ENCODE peak calls at places on chromosomes 4 and X, in seven cellular contexts. One of them, this sample, is unnamed.

GRCh38 chr4:120071192-120071795 is 4.6 kb upstream of the MAD2L1 start:
- DNase-seq in choroid plexus epithelial cell: peak
- DNase-seq in prostate gland: no peak
- DNase-seq in OCI-LY7: peak
- DNase-seq in AG04449: no peak
- DNase-seq in Peyer's patch: peak
- DNase-seq in SK-N-SH: peak
- DNase-seq in this sample: no peak

GRCh38 chr4:65670331-65671031 is at the start of gene EPHA5:
- DNase-seq in AG04449: peak
- DNase-seq in OCI-LY7: no peak
- DNase-seq in Peyer's patch: no peak
- DNase-seq in choroid plexus epithelial cell: peak
- DNase-seq in SK-N-SH: peak
- DNase-seq in prostate gland: peak
- DNase-seq in this sample: peak

GRCh38 chr4:83993774-83994173 is 457.9 kb downstream of the GPAT3 start:
- DNase-seq in choroid plexus epithelial cell: no peak
- DNase-seq in SK-N-SH: no peak
- DNase-seq in Peyer's patch: no peak
- DNase-seq in prostate gland: no peak
- DNase-seq in AG04449: no peak
- DNase-seq in OCI-LY7: peak
- DNase-seq in this sample: no peak

GRCh38 chr4:145774473-145774872 is 94.5 kb downstream of the C4orf51 start:
- DNase-seq in SK-N-SH: no peak
- DNase-seq in Peyer's patch: no peak
- DNase-seq in AG04449: no peak
- DNase-seq in prostate gland: no peak
- DNase-seq in OCI-LY7: no peak
- DNase-seq in choroid plexus epithelial cell: no peak
- DNase-seq in this sample: no peak

GRCh38 chr4:39469429-39470077 is 10.7 kb downstream of the LIAS start:
- DNase-seq in prostate gland: peak
- DNase-seq in SK-N-SH: peak
- DNase-seq in choroid plexus epithelial cell: peak
- DNase-seq in OCI-LY7: peak
- DNase-seq in AG04449: peak
- DNase-seq in Peyer's patch: no peak
- DNase-seq in this sample: peak

GRCh38 chrX:153793291-153793690 is 884 bp downstream of the IDH3G start:
- DNase-seq in prostate gland: no peak
- DNase-seq in choroid plexus epithelial cell: no peak
- DNase-seq in SK-N-SH: no peak
- DNase-seq in AG04449: no peak
- DNase-seq in OCI-LY7: no peak
- DNase-seq in Peyer's patch: no peak
- DNase-seq in this sample: no peak

GRCh38 chr4:111979921-111980320 is 165.3 kb upstream of the FAM241A start:
- DNase-seq in SK-N-SH: no peak
- DNase-seq in Peyer's patch: no peak
- DNase-seq in choroid plexus epithelial cell: no peak
- DNase-seq in prostate gland: no peak
- DNase-seq in OCI-LY7: no peak
- DNase-seq in AG04449: no peak
- DNase-seq in this sample: no peak

GRCh38 chr4:77185681-77186080 is 28.7 kb downstream of the CCNG2 start:
- DNase-seq in AG04449: no peak
- DNase-seq in Peyer's patch: no peak
- DNase-seq in OCI-LY7: no peak
- DNase-seq in SK-N-SH: no peak
- DNase-seq in prostate gland: no peak
- DNase-seq in choroid plexus epithelial cell: no peak
- DNase-seq in this sample: no peak

GRCh38 chr4:138035781-138036258 is 206.3 kb downstream of the SLC7A11 start:
- DNase-seq in choroid plexus epithelial cell: peak
- DNase-seq in OCI-LY7: peak
- DNase-seq in prostate gland: no peak
- DNase-seq in Peyer's patch: no peak
- DNase-seq in SK-N-SH: peak
- DNase-seq in AG04449: no peak
- DNase-seq in this sample: no peak

GRCh38 chrX:136954930-136955329 is 74.4 kb upstream of the RBMX start:
- DNase-seq in Peyer's patch: no peak
- DNase-seq in prostate gland: no peak
- DNase-seq in choroid plexus epithelial cell: peak
- DNase-seq in AG04449: no peak
- DNase-seq in SK-N-SH: peak
- DNase-seq in OCI-LY7: peak
- DNase-seq in this sample: peak

GRCh38 chr4:38663021-38663800 is 788 bp upstream of the KLF3 start:
- DNase-seq in Peyer's patch: no peak
- DNase-seq in choroid plexus epithelial cell: no peak
- DNase-seq in SK-N-SH: no peak
- DNase-seq in OCI-LY7: peak
- DNase-seq in prostate gland: no peak
- DNase-seq in AG04449: no peak
- DNase-seq in this sample: peak

GRCh38 chrX:50704360-50704759 is 109.6 kb downstream of the SHROOM4 start:
- DNase-seq in SK-N-SH: no peak
- DNase-seq in Peyer's patch: no peak
- DNase-seq in prostate gland: no peak
- DNase-seq in OCI-LY7: no peak
- DNase-seq in choroid plexus epithelial cell: no peak
- DNase-seq in AG04449: no peak
- DNase-seq in this sample: no peak

GRCh38 chrX:10485331-10485730 is 135.1 kb downstream of the MID1 start:
- DNase-seq in SK-N-SH: no peak
- DNase-seq in prostate gland: no peak
- DNase-seq in Peyer's patch: no peak
- DNase-seq in choroid plexus epithelial cell: no peak
- DNase-seq in OCI-LY7: no peak
- DNase-seq in AG04449: no peak
- DNase-seq in this sample: no peak

GRCh38 chrX:73855546-73855945 is 292.5 kb downstream of the CHIC1 start:
- DNase-seq in Peyer's patch: peak
- DNase-seq in SK-N-SH: peak
- DNase-seq in AG04449: peak
- DNase-seq in choroid plexus epithelial cell: peak
- DNase-seq in prostate gland: peak
- DNase-seq in OCI-LY7: peak
- DNase-seq in this sample: peak

GRCh38 chr4:47468686-47469365 is 5.3 kb upstream of the COMMD8 start:
- DNase-seq in Peyer's patch: no peak
- DNase-seq in OCI-LY7: no peak
- DNase-seq in SK-N-SH: no peak
- DNase-seq in prostate gland: no peak
- DNase-seq in choroid plexus epithelial cell: peak
- DNase-seq in AG04449: no peak
- DNase-seq in this sample: peak

GRCh38 chr4:126250006-126250405 is 935.3 kb downstream of the FAT4 start:
- DNase-seq in choroid plexus epithelial cell: no peak
- DNase-seq in OCI-LY7: no peak
- DNase-seq in prostate gland: no peak
- DNase-seq in Peyer's patch: no peak
- DNase-seq in SK-N-SH: no peak
- DNase-seq in AG04449: no peak
- DNase-seq in this sample: no peak

GRCh38 chr4:145805490-145805889 is 125.5 kb downstream of the C4orf51 start:
- DNase-seq in OCI-LY7: no peak
- DNase-seq in Peyer's patch: no peak
- DNase-seq in SK-N-SH: no peak
- DNase-seq in choroid plexus epithelial cell: peak
- DNase-seq in prostate gland: no peak
- DNase-seq in AG04449: peak
- DNase-seq in this sample: no peak

GRCh38 chr4:158292156-158292555 is 81.9 kb downstream of the TMEM144 start:
- DNase-seq in SK-N-SH: no peak
- DNase-seq in Peyer's patch: no peak
- DNase-seq in AG04449: no peak
- DNase-seq in prostate gland: no peak
- DNase-seq in choroid plexus epithelial cell: no peak
- DNase-seq in OCI-LY7: no peak
- DNase-seq in this sample: no peak

GRCh38 chr4:120870279-120870673 is 52.2 kb downstream of the PRDM5 start:
- DNase-seq in Peyer's patch: no peak
- DNase-seq in OCI-LY7: peak
- DNase-seq in SK-N-SH: peak
- DNase-seq in prostate gland: no peak
- DNase-seq in choroid plexus epithelial cell: no peak
- DNase-seq in AG04449: no peak
- DNase-seq in this sample: no peak

GRCh38 chr4:48290146-48290772 is 20.6 kb upstream of the TEC start:
- DNase-seq in OCI-LY7: peak
- DNase-seq in Peyer's patch: peak
- DNase-seq in choroid plexus epithelial cell: peak
- DNase-seq in AG04449: no peak
- DNase-seq in SK-N-SH: peak
- DNase-seq in prostate gland: no peak
- DNase-seq in this sample: no peak

GRCh38 chr4:81194286-81194685 is 20.7 kb downstream of the PRKG2 start:
- DNase-seq in choroid plexus epithelial cell: no peak
- DNase-seq in SK-N-SH: no peak
- DNase-seq in Peyer's patch: no peak
- DNase-seq in prostate gland: no peak
- DNase-seq in OCI-LY7: no peak
- DNase-seq in AG04449: no peak
- DNase-seq in this sample: no peak

DNA sequence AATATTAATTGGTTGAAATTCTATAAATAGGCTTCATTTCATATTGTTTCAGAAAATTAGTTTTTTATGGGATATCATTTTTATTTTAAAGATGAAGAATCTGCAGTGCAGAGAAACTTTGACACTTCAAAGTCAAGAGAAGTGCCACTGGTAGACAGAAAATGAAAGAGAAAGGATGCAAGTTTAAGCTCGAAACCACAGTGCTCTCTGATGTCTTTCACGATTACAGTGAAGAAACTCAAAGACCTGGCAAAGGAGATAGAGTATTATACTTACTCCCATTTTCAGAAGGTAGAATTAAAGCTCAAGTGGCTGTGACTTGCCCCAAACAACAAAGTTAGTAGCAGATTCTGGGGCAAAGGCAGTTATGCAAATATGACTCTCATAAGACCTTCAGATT is 745.4 kb downstream of the TECRL start:
- DNase-seq in OCI-LY7: no peak
- DNase-seq in choroid plexus epithelial cell: no peak
- DNase-seq in SK-N-SH: no peak
- DNase-seq in AG04449: no peak
- DNase-seq in Peyer's patch: no peak
- DNase-seq in prostate gland: no peak
- DNase-seq in this sample: no peak
- H3K4me3 ChIP-seq in OCI-LY7: no peak
- H3K4me3 ChIP-seq in choroid plexus epithelial cell: no peak
- H3K4me3 ChIP-seq in SK-N-SH: no peak
- H3K4me3 ChIP-seq in AG04449: no peak
- H3K4me3 ChIP-seq in Peyer's patch: no peak
- H3K4me3 ChIP-seq in prostate gland: no peak
- H3K4me3 ChIP-seq in this sample: no peak

DNA sequence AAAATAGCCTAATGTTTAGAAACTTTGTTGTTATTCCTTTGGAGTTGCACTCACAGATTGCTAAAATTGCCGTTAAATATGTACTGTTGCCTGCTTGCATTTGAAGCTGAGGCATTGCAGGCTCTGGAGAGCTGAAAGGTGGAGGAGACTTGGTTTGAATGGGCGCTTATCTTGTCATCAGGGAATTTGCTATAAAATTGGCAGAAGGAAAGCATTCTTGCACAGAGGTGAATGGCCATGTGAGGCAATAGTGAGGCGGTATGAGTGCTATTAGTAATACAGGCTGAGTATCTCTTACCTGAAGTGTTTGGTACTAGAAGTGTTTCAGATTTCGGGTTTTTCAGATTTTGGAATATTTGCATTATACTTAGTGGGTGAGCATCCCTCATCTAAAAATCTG is 41.3 kb downstream of the TRAPPC11 start:
- DNase-seq in choroid plexus epithelial cell: no peak
- DNase-seq in Peyer's patch: no peak
- DNase-seq in AG04449: no peak
- DNase-seq in SK-N-SH: no peak
- DNase-seq in OCI-LY7: no peak
- DNase-seq in prostate gland: peak
- DNase-seq in this sample: no peak
- TF ChIP-seq CTCF in choroid plexus epithelial cell: no peak
- TF ChIP-seq CTCF in Peyer's patch: no peak
- TF ChIP-seq CTCF in AG04449: no peak
- TF ChIP-seq CTCF in SK-N-SH: no peak
- TF ChIP-seq CTCF in OCI-LY7: no peak
- TF ChIP-seq CTCF in prostate gland: no peak
- TF ChIP-seq CTCF in this sample: no peak

GRCh38 chr4:108811486-108811885 is 48.6 kb upstream of the ETNPPL start:
- DNase-seq in OCI-LY7: no peak
- DNase-seq in SK-N-SH: no peak
- DNase-seq in Peyer's patch: no peak
- DNase-seq in choroid plexus epithelial cell: no peak
- DNase-seq in AG04449: no peak
- DNase-seq in prostate gland: no peak
- DNase-seq in this sample: no peak

GRCh38 chr4:108810087-108810486 is 47.2 kb upstream of the ETNPPL start:
- DNase-seq in choroid plexus epithelial cell: no peak
- DNase-seq in prostate gland: no peak
- DNase-seq in SK-N-SH: no peak
- DNase-seq in OCI-LY7: no peak
- DNase-seq in AG04449: no peak
- DNase-seq in Peyer's patch: no peak
- DNase-seq in this sample: no peak

GRCh38 chr4:108814327-108814726 is 51.5 kb upstream of the ETNPPL start:
- DNase-seq in Peyer's patch: no peak
- DNase-seq in OCI-LY7: no peak
- DNase-seq in AG04449: no peak
- DNase-seq in prostate gland: no peak
- DNase-seq in SK-N-SH: no peak
- DNase-seq in choroid plexus epithelial cell: no peak
- DNase-seq in this sample: no peak

GRCh38 chr4:108813261-108813660 is 50.4 kb upstream of the ETNPPL start:
- DNase-seq in AG04449: no peak
- DNase-seq in SK-N-SH: no peak
- DNase-seq in Peyer's patch: no peak
- DNase-seq in prostate gland: no peak
- DNase-seq in OCI-LY7: no peak
- DNase-seq in choroid plexus epithelial cell: no peak
- DNase-seq in this sample: no peak
- H3K4me3 ChIP-seq in AG04449: no peak
- H3K4me3 ChIP-seq in SK-N-SH: no peak
- H3K4me3 ChIP-seq in Peyer's patch: no peak
- H3K4me3 ChIP-seq in prostate gland: no peak
- H3K4me3 ChIP-seq in OCI-LY7: no peak
- H3K4me3 ChIP-seq in choroid plexus epithelial cell: no peak
- H3K4me3 ChIP-seq in this sample: no peak

GRCh38 chr4:163330828-163331628 is 1.4 kb downstream of the NPY1R start:
- DNase-seq in choroid plexus epithelial cell: no peak
- DNase-seq in Peyer's patch: no peak
- DNase-seq in AG04449: no peak
- DNase-seq in SK-N-SH: no peak
- DNase-seq in OCI-LY7: no peak
- DNase-seq in prostate gland: no peak
- DNase-seq in this sample: no peak

GRCh38 chr4:163332526-163333405 is at the start of gene NPY1R:
- DNase-seq in Peyer's patch: peak
- DNase-seq in OCI-LY7: peak
- DNase-seq in AG04449: peak
- DNase-seq in prostate gland: peak
- DNase-seq in SK-N-SH: peak
- DNase-seq in choroid plexus epithelial cell: peak
- DNase-seq in this sample: peak

GRCh38 chr4:163335384-163335783 is 3.0 kb upstream of the NPY1R start:
- DNase-seq in OCI-LY7: no peak
- DNase-seq in SK-N-SH: no peak
- DNase-seq in prostate gland: no peak
- DNase-seq in Peyer's patch: no peak
- DNase-seq in AG04449: no peak
- DNase-seq in choroid plexus epithelial cell: no peak
- DNase-seq in this sample: no peak

GRCh38 chr4:163331629-163332360 is 601 bp downstream of the NPY1R start:
- DNase-seq in choroid plexus epithelial cell: peak
- DNase-seq in OCI-LY7: no peak
- DNase-seq in SK-N-SH: peak
- DNase-seq in Peyer's patch: peak
- DNase-seq in AG04449: no peak
- DNase-seq in prostate gland: no peak
- DNase-seq in this sample: no peak
- TF ChIP-seq CTCF in choroid plexus epithelial cell: no peak
- TF ChIP-seq CTCF in OCI-LY7: no peak
- TF ChIP-seq CTCF in SK-N-SH: no peak
- TF ChIP-seq CTCF in Peyer's patch: no peak
- TF ChIP-seq CTCF in AG04449: no peak
- TF ChIP-seq CTCF in prostate gland: no peak
- TF ChIP-seq CTCF in this sample: no peak

This sample was measured in AG09309.